ENCODE peak calls at places on chromosomes 12 and 14, in four cellular contexts. O is heart left ventricle, S is H9, R is tibial artery. E is an unnamed sample.

GRCh38 chr14:89310211-89310610 is 106.8 kb downstream of the FOXN3 start:
- DNase-seq in O (no peak), R (no peak), S (no peak), E (no peak)

GRCh38 chr12:112261559-112261958 is 120.7 kb downstream of the HECTD4 start:
- DNase-seq in R (no peak), S (peak; percentile 66), O (no peak), E (no peak)

GRCh38 chr14:103743691-103744090 is 28.1 kb downstream of the ZFYVE21 start:
- DNase-seq in O (no peak), R (no peak), S (no peak), E (no peak)

GRCh38 chr12:115860619-115861018 is 416.9 kb downstream of the MED13L start:
- DNase-seq in S (no peak), R (no peak), O (no peak), E (no peak)

GRCh38 chr14:56156096-56156495 is 37.9 kb downstream of the PELI2 start:
- DNase-seq in S (no peak), R (no peak), O (no peak), E (no peak)

GRCh38 chr12:116196752-116197718 is 80.5 kb downstream of the MED13L start:
- DNase-seq in S (no peak), R (no peak), O (no peak), E (no peak)

GRCh38 chr12:113555226-113555625 is 83.6 kb upstream of the LHX5 start:
- DNase-seq in R (no peak), O (no peak), S (no peak), E (no peak)

GRCh38 chr12:25495336-25496097 is 57.6 kb downstream of the LMNTD1 start:
- DNase-seq in S (no peak), O (no peak), R (no peak), E (no peak)

GRCh38 chr14:90780519-90780918 is 35.7 kb downstream of the TTC7B start:
- DNase-seq in S (no peak), O (no peak), R (peak; percentile 32), E (no peak)

GRCh38 chr12:57240069-57240921 is 10.7 kb downstream of the STAC3 start:
- DNase-seq in O (peak; percentile 59), R (peak; percentile 75), S (peak; percentile 64), E (no peak)

GRCh38 chr12:26176725-26177124 is 18.6 kb upstream of the SSPN start:
- DNase-seq in R (no peak), S (no peak), O (no peak), E (no peak)

GRCh38 chr12:132847363-132848356 is 19.0 kb upstream of the GOLGA3 start:
- DNase-seq in R (no peak), O (no peak), S (peak; percentile 92), E (no peak)

GRCh38 chr12:50102186-50102585 is 1.6 kb upstream of the GPD1 start:
- DNase-seq in S (no peak), R (no peak), O (no peak), E (peak; percentile 1)

GRCh38 chr12:100553851-100554404 is 19.6 kb upstream of the GAS2L3 start:
- DNase-seq in S (no peak), R (no peak), O (no peak), E (no peak)
- H3K27ac ChIP-seq in S (no peak overlapping the region), R (no peak overlapping the region), O (no peak overlapping the region), E (no peak overlapping the region)

GRCh38 chr14:105485720-105486332 is 860 bp upstream of the CRIP1 start:
- DNase-seq in R (no peak), S (peak; percentile 82), O (no peak), E (no peak)
- TF ChIP-seq CTCF in R (peak; percentile 31), S (peak; percentile 79), O (peak; percentile 27), E (peak; percentile 24)

DNA sequence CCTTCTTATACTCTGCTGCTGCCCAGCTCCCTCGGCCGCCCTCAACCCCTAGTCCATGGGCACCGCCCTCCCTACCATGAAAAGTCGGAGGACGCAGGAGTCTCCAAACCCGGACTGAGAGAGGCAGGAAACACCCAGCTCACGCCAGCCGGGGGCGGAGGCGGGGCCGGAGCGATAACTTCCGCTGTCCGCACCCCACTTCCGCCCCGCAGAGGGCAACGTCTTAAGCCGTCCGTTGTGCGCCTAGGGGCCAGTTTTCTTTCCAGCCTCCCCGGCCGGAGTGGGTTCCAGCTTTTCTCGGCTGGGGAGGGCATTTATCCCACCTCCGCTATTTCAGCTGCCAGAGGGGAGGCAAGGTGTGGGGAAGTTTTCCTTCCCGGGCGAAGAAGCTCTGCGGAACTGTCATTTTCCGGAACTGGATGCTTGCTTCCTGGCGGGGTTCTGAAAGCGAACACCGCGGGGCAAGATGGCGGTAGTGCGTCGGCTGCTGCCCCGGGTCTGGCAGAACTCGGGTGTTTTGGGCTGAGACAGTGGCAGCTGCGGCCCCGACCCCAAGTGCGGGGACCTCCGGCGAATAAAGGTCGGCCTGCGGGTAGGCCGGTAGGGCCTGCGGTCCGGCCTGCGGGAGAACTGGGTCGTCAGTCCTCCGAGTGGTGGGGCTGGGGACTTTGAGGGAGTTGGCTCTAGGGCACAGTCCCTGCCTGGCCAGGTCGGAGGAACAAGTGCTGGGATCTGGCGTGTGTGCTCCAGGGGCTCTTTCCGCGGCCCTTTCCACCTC is at the start of the genes KCTD10 and UBE3B:
- DNase-seq in O (peak; percentile 92), S (peak; percentile 92), R (peak; percentile 92), E (peak; percentile 89)
- H3K4me1 ChIP-seq in O (peaks cover 58% of the 10 kb centered on the region), S (peaks cover 4% of the 10 kb centered on the region), R (peaks cover 58% of the 10 kb centered on the region), E (peaks cover 50% of the 10 kb centered on the region)

GRCh38 chr12:47280543-47281330 is 201.0 kb upstream of the AMIGO2 start:
- DNase-seq in R (no peak), S (no peak), O (no peak), E (no peak)
- H3K27ac ChIP-seq in R (no peak overlapping the region), S (no peak overlapping the region), O (no peak overlapping the region), E (no peak overlapping the region)

GRCh38 chr14:59199205-59199604 is 10.7 kb downstream of the DAAM1 start:
- DNase-seq in O (no peak), R (no peak), S (no peak), E (no peak)
- TF ChIP-seq CTCF in O (no peak), R (no peak), S (no peak), E (no peak)

GRCh38 chr14:101929946-101930345 is 34.4 kb upstream of the DYNC1H1 start:
- DNase-seq in S (no peak), O (no peak), R (peak; percentile 41), E (no peak)

GRCh38 chr14:101927859-101928258 is 36.5 kb upstream of the DYNC1H1 start:
- DNase-seq in O (peak; percentile 96), S (no peak), R (peak; percentile 95), E (peak; percentile 83)

GRCh38 chr14:101929096-101929495 is 35.3 kb upstream of the DYNC1H1 start:
- DNase-seq in R (no peak), S (no peak), O (no peak), E (no peak)

GRCh38 chr14:101926620-101927019 is 37.8 kb upstream of the DYNC1H1 start:
- DNase-seq in O (no peak), S (no peak), R (peak; percentile 25), E (no peak)

DNA sequence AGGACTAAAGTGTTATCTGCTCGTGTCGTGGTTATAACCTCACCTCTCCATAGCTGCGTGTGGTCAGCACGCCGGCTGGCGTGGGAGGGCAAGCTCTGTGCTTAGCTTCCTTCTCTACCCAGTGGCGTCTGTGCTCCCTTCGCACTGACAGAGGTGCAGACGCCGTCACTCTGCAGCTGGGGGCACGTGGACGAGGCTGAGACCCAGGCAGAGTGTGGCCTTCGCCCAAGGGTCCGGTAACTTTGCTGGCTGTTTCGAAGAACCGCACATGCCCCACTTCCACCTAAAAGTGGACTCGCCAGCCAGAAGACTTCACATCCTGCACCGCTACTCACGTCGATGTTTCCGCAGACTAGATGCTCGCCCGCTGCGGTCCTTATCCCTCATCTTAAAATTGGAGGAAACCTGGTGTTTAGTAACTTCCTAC is 35.9 kb upstream of the DYNC1H1 start:
- DNase-seq in R (no peak), S (no peak), O (no peak), E (peak; percentile 61)
- H3K4me1 ChIP-seq in R (peaks cover 16% of the 10 kb centered on the region), S (no peaks in the 10 kb centered on the region), O (peaks cover 22% of the 10 kb centered on the region), E (peaks cover 3% of the 10 kb centered on the region)

GRCh38 chr14:50447491-50447890 is 50.8 kb upstream of the CDKL1 start:
- DNase-seq in R (no peak), S (no peak), O (no peak), E (no peak)

GRCh38 chr14:50451854-50452253 is 55.2 kb upstream of the CDKL1 start:
- DNase-seq in R (no peak), S (no peak), O (no peak), E (no peak)

GRCh38 chr14:50453869-50454268 is 57.2 kb upstream of the CDKL1 start:
- DNase-seq in O (no peak), S (no peak), R (no peak), E (no peak)

GRCh38 chr14:50452285-50452684 is 55.6 kb upstream of the CDKL1 start:
- DNase-seq in S (no peak), O (no peak), R (no peak), E (no peak)

GRCh38 chr14:50452979-50453705 is 56.5 kb upstream of the CDKL1 start:
- DNase-seq in O (no peak), S (no peak), R (no peak), E (no peak)
- H3K27ac ChIP-seq in O (peak overlapping the region; percentile 9), S (no peak overlapping the region), R (no peak overlapping the region), E (peak overlapping the region; percentile 16)

GRCh38 chr14:73234029-73234428 is 3.3 kb upstream of the PAPLN start:
- DNase-seq in O (no peak), R (no peak), S (no peak), E (no peak)

GRCh38 chr14:73230051-73230450 is 7.3 kb upstream of the PAPLN start:
- DNase-seq in R (no peak), S (no peak), O (no peak), E (no peak)

GRCh38 chr14:73232984-73233383 is 4.3 kb upstream of the PAPLN start:
- DNase-seq in R (no peak), O (no peak), S (no peak), E (no peak)

GRCh38 chr14:73233564-73233963 is 3.7 kb upstream of the PAPLN start:
- DNase-seq in R (no peak), S (no peak), O (no peak), E (no peak)

DNA sequence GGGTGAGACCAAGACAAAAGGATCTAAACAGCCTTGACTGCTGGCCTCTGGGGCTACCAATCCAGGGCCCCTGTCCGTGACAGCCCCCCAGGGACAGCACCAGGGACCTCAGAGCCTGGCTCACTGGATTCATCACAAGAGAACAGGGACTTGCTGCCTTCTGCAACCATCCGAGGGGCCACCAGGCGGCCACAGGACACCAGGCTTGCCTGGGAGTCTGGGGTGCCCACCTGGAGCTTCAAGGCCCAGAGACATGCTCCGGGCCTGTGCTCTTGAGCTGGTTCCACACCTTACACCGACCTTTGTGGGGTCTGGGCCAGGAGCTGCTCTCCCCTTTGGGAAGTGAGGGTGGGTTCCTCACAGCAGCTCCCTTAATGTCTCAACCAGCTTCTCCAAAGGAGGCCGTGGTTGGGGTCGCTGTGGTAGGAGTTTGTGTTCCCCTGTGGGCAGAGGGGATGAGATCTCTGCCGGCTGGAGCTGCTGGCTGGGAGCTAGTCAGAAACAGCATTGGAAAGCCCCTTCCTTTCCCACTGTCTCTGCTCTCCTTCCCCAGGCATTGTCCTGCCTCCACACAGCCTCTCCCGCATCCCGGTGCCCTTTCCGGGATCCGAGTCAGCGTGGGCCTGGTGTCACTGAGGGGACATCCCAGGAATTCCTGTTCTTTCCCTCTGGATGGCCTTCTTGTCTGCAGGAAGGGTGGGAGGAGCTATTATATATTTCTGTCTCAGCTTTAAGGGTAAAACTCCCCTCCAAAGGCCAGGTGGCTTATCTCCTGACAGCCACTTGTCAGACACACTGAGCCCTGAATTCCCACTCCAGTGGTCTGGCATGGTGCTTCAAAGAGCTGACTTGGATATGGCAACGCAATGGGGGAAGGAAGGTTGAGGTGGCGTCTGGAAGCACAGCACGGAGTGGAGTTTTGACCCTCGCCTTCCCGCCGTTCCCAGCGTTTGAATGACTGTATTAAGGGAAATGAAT is 5.1 kb upstream of the PAPLN start:
- DNase-seq in R (no peak), S (peak; percentile 91), O (no peak), E (no peak)
- TF ChIP-seq CTCF in R (no peak), S (peak; percentile 83), O (no peak), E (no peak)